ENCODE peak calls at places on chromosomes 12 and 14, in ten cellular contexts. Y is fibroblast of lung; A is cerebellum; Q is activated naive CD8-positive, alpha-beta T cell treated with anti-CD3 and anti-CD28 coated beads, Interleukin-2, amount 50 U/mL, for 24 hours; B is GM12864; U is sciatic nerve; S is activated B cell treated with CpG ODN at 0.5 μM for 24 hours; H is activated CD4-positive, alpha-beta T cell treated with anti-CD3 and anti-CD28 coated beads, Interleukin-2, amount 50 U/mL, for 1 hour; J is GM23338; K is GM12865. L is an unnamed sample.

GRCh38 chr14:89237923-89238529 is 179.0 kb downstream of the FOXN3 start:
- DNase-seq in A (no peak), K (no peak), J (peak), B (no peak), Q (no peak), H (no peak), S (no peak), U (no peak), Y (no peak), L (no peak)

GRCh38 chr14:22570132-22570949 is 18.7 kb downstream of the DAD1 start:
- DNase-seq in A (peak), U (peak), S (peak), H (peak), J (peak), Q (peak), B (peak), Y (peak), K (peak), L (no peak)

GRCh38 chr12:108616941-108617858 is 16.5 kb downstream of the SELPLG start:
- DNase-seq in J (no peak), A (no peak), B (peak), U (no peak), Q (peak), S (peak), Y (peak), K (peak), H (peak), L (peak)

GRCh38 chr14:97388408-97388807 is 591.2 kb downstream of the VRK1 start:
- DNase-seq in K (no peak), J (no peak), H (no peak), A (no peak), B (no peak), Q (no peak), Y (no peak), U (no peak), S (no peak), L (no peak)

GRCh38 chr14:75310295-75311059 is 31.8 kb downstream of the FOS start:
- DNase-seq in Q (no peak), J (peak), Y (peak), U (peak), S (no peak), K (no peak), H (no peak), A (peak), B (no peak), L (peak)

GRCh38 chr12:39912211-39912980 is 193.5 kb downstream of the SLC2A13 start:
- DNase-seq in U (no peak), K (no peak), H (no peak), J (peak), Y (no peak), A (peak), B (no peak), S (no peak), Q (no peak), L (peak)

GRCh38 chr14:74804219-74804825 is 41.2 kb downstream of the YLPM1 start:
- DNase-seq in B (peak), U (no peak), Q (no peak), Y (peak), S (no peak), J (peak), K (peak), A (peak), H (peak), L (no peak)

GRCh38 chr12:119302334-119303132 is 32.0 kb upstream of the CCDC60 start:
- DNase-seq in U (peak), J (peak), Q (no peak), B (no peak), A (no peak), H (no peak), S (no peak), K (no peak), Y (no peak), L (no peak)

GRCh38 chr14:69612014-69612758 is 790 bp downstream of the SUSD6 start:
- DNase-seq in K (peak), Q (peak), S (peak), J (peak), Y (peak), H (peak), A (no peak), U (no peak), B (no peak), L (peak)

GRCh38 chr12:12755923-12756322 is 29.5 kb upstream of the APOLD1 start:
- DNase-seq in J (no peak), Y (no peak), A (no peak), K (no peak), H (no peak), U (no peak), B (no peak), S (no peak), Q (no peak), L (no peak)

GRCh38 chr12:47885012-47885501 is 19.7 kb downstream of the VDR start:
- DNase-seq in Y (no peak), S (no peak), B (no peak), H (peak), K (peak), U (no peak), A (no peak), Q (peak), J (no peak), L (no peak)

GRCh38 chr12:14773685-14774073 is 29.6 kb downstream of the WBP11 start:
- DNase-seq in A (no peak), J (peak), H (no peak), S (peak), B (no peak), Y (no peak), U (peak), Q (peak), K (no peak), L (no peak)

GRCh38 chr14:56300495-56300894 is 182.3 kb downstream of the PELI2 start:
- DNase-seq in U (no peak), H (no peak), K (no peak), Q (no peak), Y (peak), B (no peak), S (no peak), J (no peak), A (no peak), L (no peak)

GRCh38 chr14:50232276-50232642 is 881 bp upstream of the SOS2 start:
- DNase-seq in A (no peak), Y (no peak), Q (no peak), H (no peak), U (no peak), B (no peak), K (no peak), J (peak), S (no peak), L (no peak)

GRCh38 chr12:18861287-18861858 is 123.5 kb downstream of the CAPZA3 start:
- DNase-seq in K (peak), B (no peak), S (no peak), J (no peak), U (no peak), Y (peak), Q (no peak), H (no peak), A (no peak), L (no peak)

GRCh38 chr12:53236443-53237111 is 4.6 kb upstream of the RARG start:
- DNase-seq in K (peak), J (no peak), S (no peak), B (no peak), Q (peak), H (peak), A (no peak), U (no peak), Y (no peak), L (no peak)